ENCODE peak calls at places on chromosome 18, in four cellular contexts. One of them, this sample, is unnamed.

GRCh38 chr18:69588301-69588700 is 187.6 kb downstream of the DOK6 start:
- DNase-seq in HTR-8/SVneo: no peak
- DNase-seq in A549: peak
- DNase-seq in hepatocyte: no peak
- DNase-seq in this sample: peak

GRCh38 chr18:50791599-50792438 is 28.0 kb downstream of the MRO start:
- DNase-seq in A549: no peak
- DNase-seq in hepatocyte: no peak
- DNase-seq in HTR-8/SVneo: no peak
- DNase-seq in this sample: no peak

GRCh38 chr18:22411442-22411841 is 6.3 kb downstream of the CTAGE1 start:
- DNase-seq in A549: no peak
- DNase-seq in HTR-8/SVneo: no peak
- DNase-seq in hepatocyte: no peak
- DNase-seq in this sample: no peak

GRCh38 chr18:37042381-37042780 is 213.5 kb downstream of the KIAA1328 start:
- DNase-seq in HTR-8/SVneo: no peak
- DNase-seq in A549: no peak
- DNase-seq in hepatocyte: no peak
- DNase-seq in this sample: peak

GRCh38 chr18:53534203-53534602 is 690.3 kb downstream of the MBD2 start:
- DNase-seq in hepatocyte: no peak
- DNase-seq in A549: no peak
- DNase-seq in HTR-8/SVneo: no peak
- DNase-seq in this sample: no peak

GRCh38 chr18:60372598-60372997 is at the start of gene MC4R:
- DNase-seq in HTR-8/SVneo: peak
- DNase-seq in A549: peak
- DNase-seq in hepatocyte: peak
- DNase-seq in this sample: peak

GRCh38 chr18:2606335-2606734 is 35.0 kb downstream of the NDC80 start:
- DNase-seq in HTR-8/SVneo: no peak
- DNase-seq in A549: no peak
- DNase-seq in hepatocyte: no peak
- DNase-seq in this sample: no peak

GRCh38 chr18:2424420-2424819 is 146.9 kb downstream of the METTL4 start:
- DNase-seq in A549: no peak
- DNase-seq in HTR-8/SVneo: no peak
- DNase-seq in hepatocyte: no peak
- DNase-seq in this sample: no peak

GRCh38 chr18:61589053-61589723 is 256.0 kb downstream of the CDH20 start:
- DNase-seq in hepatocyte: no peak
- DNase-seq in A549: peak
- DNase-seq in HTR-8/SVneo: no peak
- DNase-seq in this sample: no peak

GRCh38 chr18:43882358-43882757 is 605.1 kb upstream of the SYT4 start:
- DNase-seq in A549: no peak
- DNase-seq in hepatocyte: no peak
- DNase-seq in HTR-8/SVneo: no peak
- DNase-seq in this sample: no peak

GRCh38 chr18:75211721-75212625 is 1.4 kb downstream of the TSHZ1 start:
- DNase-seq in HTR-8/SVneo: no peak
- DNase-seq in A549: peak
- DNase-seq in hepatocyte: peak
- DNase-seq in this sample: peak

GRCh38 chr18:58135806-58136331 is 91.8 kb downstream of the NEDD4L start:
- DNase-seq in hepatocyte: peak
- DNase-seq in HTR-8/SVneo: peak
- DNase-seq in A549: peak
- DNase-seq in this sample: peak

GRCh38 chr18:34543356-34543755 is 166.7 kb upstream of the DTNA start:
- DNase-seq in HTR-8/SVneo: no peak
- DNase-seq in hepatocyte: no peak
- DNase-seq in A549: no peak
- DNase-seq in this sample: peak

GRCh38 chr18:58755304-58756010 is 84.2 kb downstream of the MALT1 start:
- DNase-seq in hepatocyte: no peak
- DNase-seq in A549: no peak
- DNase-seq in HTR-8/SVneo: no peak
- DNase-seq in this sample: no peak

GRCh38 chr18:45019469-45019868 is 338.8 kb downstream of the SETBP1 start:
- DNase-seq in hepatocyte: no peak
- DNase-seq in A549: no peak
- DNase-seq in HTR-8/SVneo: no peak
- DNase-seq in this sample: no peak

GRCh38 chr18:32445846-32446245 is 24.8 kb downstream of the GAREM1 start:
- DNase-seq in hepatocyte: no peak
- DNase-seq in A549: no peak
- DNase-seq in HTR-8/SVneo: no peak
- DNase-seq in this sample: no peak

GRCh38 chr18:48940854-48941531 is 9.8 kb downstream of the SMAD7 start:
- DNase-seq in hepatocyte: no peak
- DNase-seq in A549: no peak
- DNase-seq in HTR-8/SVneo: no peak
- DNase-seq in this sample: no peak

GRCh38 chr18:8706981-8707940 is 1.9 kb downstream of the MTCL1 start:
- DNase-seq in HTR-8/SVneo: no peak
- DNase-seq in hepatocyte: peak
- DNase-seq in A549: peak
- DNase-seq in this sample: peak

GRCh38 chr18:75429975-75430374 is 2.5 kb upstream of the SMIM21 start:
- DNase-seq in HTR-8/SVneo: no peak
- DNase-seq in hepatocyte: no peak
- DNase-seq in A549: no peak
- DNase-seq in this sample: no peak

GRCh38 chr18:50274044-50274442 is 7.3 kb downstream of the MBD1 start:
- DNase-seq in hepatocyte: no peak
- DNase-seq in HTR-8/SVneo: no peak
- DNase-seq in A549: no peak
- DNase-seq in this sample: no peak

GRCh38 chr18:11366410-11366809 is 217.0 kb upstream of the PIEZO2 start:
- DNase-seq in HTR-8/SVneo: peak
- DNase-seq in A549: peak
- DNase-seq in hepatocyte: no peak
- DNase-seq in this sample: peak

This sample was measured in DMS53.